ENCODE peak calls at places on chromosomes 7 and 10, in eight cellular contexts. One of them, this sample, is unnamed.

GRCh38 chr7:139699640-139700504 is 77.9 kb downstream of the HIPK2 start:
- DNase-seq in GM04504: no peak
- DNase-seq in NCI-H1105 treated with DMSO at 0.1 percent for 48 hours: no peak
- DNase-seq in glutamatergic neuron: no peak
- DNase-seq in Caki2: no peak
- DNase-seq in stimulated activated CD8-positive, alpha-beta memory T cell treated with anti-CD3 and anti-CD28 coated beads, Interleukin-4, amount 100 ng/mL, for 4 hours: no peak
- DNase-seq in GM13977: no peak
- DNase-seq in epithelial cell of esophagus: no peak
- DNase-seq in this sample: no peak

GRCh38 chr7:73722785-73723184 is 3.3 kb upstream of the STX1A start:
- DNase-seq in GM13977: no peak
- DNase-seq in stimulated activated CD8-positive, alpha-beta memory T cell treated with anti-CD3 and anti-CD28 coated beads, Interleukin-4, amount 100 ng/mL, for 4 hours: no peak
- DNase-seq in NCI-H1105 treated with DMSO at 0.1 percent for 48 hours: no peak
- DNase-seq in epithelial cell of esophagus: no peak
- DNase-seq in glutamatergic neuron: no peak
- DNase-seq in GM04504: no peak
- DNase-seq in Caki2: no peak
- DNase-seq in this sample: no peak

GRCh38 chr10:28661035-28661434 is 16.3 kb upstream of the BAMBI start:
- DNase-seq in GM13977: no peak
- DNase-seq in glutamatergic neuron: no peak
- DNase-seq in Caki2: peak; percentile 42
- DNase-seq in NCI-H1105 treated with DMSO at 0.1 percent for 48 hours: no peak
- DNase-seq in GM04504: peak; percentile 63
- DNase-seq in epithelial cell of esophagus: peak; percentile 80
- DNase-seq in stimulated activated CD8-positive, alpha-beta memory T cell treated with anti-CD3 and anti-CD28 coated beads, Interleukin-4, amount 100 ng/mL, for 4 hours: no peak
- DNase-seq in this sample: peak; percentile 88

GRCh38 chr7:25521236-25521635 is 292.9 kb upstream of the NPVF start:
- DNase-seq in stimulated activated CD8-positive, alpha-beta memory T cell treated with anti-CD3 and anti-CD28 coated beads, Interleukin-4, amount 100 ng/mL, for 4 hours: no peak
- DNase-seq in glutamatergic neuron: no peak
- DNase-seq in NCI-H1105 treated with DMSO at 0.1 percent for 48 hours: no peak
- DNase-seq in GM13977: no peak
- DNase-seq in Caki2: peak; percentile 10
- DNase-seq in GM04504: no peak
- DNase-seq in epithelial cell of esophagus: peak; percentile 1
- DNase-seq in this sample: no peak

GRCh38 chr10:47334627-47335026 is 12.4 kb downstream of the GDF2 start:
- DNase-seq in GM13977: no peak
- DNase-seq in NCI-H1105 treated with DMSO at 0.1 percent for 48 hours: no peak
- DNase-seq in stimulated activated CD8-positive, alpha-beta memory T cell treated with anti-CD3 and anti-CD28 coated beads, Interleukin-4, amount 100 ng/mL, for 4 hours: no peak
- DNase-seq in Caki2: no peak
- DNase-seq in GM04504: no peak
- DNase-seq in glutamatergic neuron: no peak
- DNase-seq in epithelial cell of esophagus: no peak
- DNase-seq in this sample: no peak

GRCh38 chr7:26187380-26188290 is 12.9 kb downstream of the HNRNPA2B1 start:
- DNase-seq in glutamatergic neuron: no peak
- DNase-seq in Caki2: peak; percentile 46
- DNase-seq in epithelial cell of esophagus: no peak
- DNase-seq in stimulated activated CD8-positive, alpha-beta memory T cell treated with anti-CD3 and anti-CD28 coated beads, Interleukin-4, amount 100 ng/mL, for 4 hours: no peak
- DNase-seq in NCI-H1105 treated with DMSO at 0.1 percent for 48 hours: peak; percentile 58
- DNase-seq in GM04504: no peak
- DNase-seq in GM13977: no peak
- DNase-seq in this sample: no peak

GRCh38 chr10:28241766-28242399 is 61.0 kb downstream of the MPP7 start:
- DNase-seq in GM13977: peak; percentile 48
- DNase-seq in epithelial cell of esophagus: peak; percentile 63
- DNase-seq in GM04504: no peak
- DNase-seq in stimulated activated CD8-positive, alpha-beta memory T cell treated with anti-CD3 and anti-CD28 coated beads, Interleukin-4, amount 100 ng/mL, for 4 hours: no peak
- DNase-seq in glutamatergic neuron: peak; percentile 35
- DNase-seq in NCI-H1105 treated with DMSO at 0.1 percent for 48 hours: peak; percentile 50
- DNase-seq in Caki2: peak; percentile 32
- DNase-seq in this sample: peak; percentile 57

GRCh38 chr7:135274495-135275268 is 41.0 kb downstream of the STRA8 start:
- DNase-seq in GM13977: peak; percentile 82
- DNase-seq in glutamatergic neuron: peak; percentile 82
- DNase-seq in Caki2: peak; percentile 41
- DNase-seq in GM04504: peak; percentile 24
- DNase-seq in NCI-H1105 treated with DMSO at 0.1 percent for 48 hours: peak; percentile 66
- DNase-seq in epithelial cell of esophagus: peak; percentile 79
- DNase-seq in stimulated activated CD8-positive, alpha-beta memory T cell treated with anti-CD3 and anti-CD28 coated beads, Interleukin-4, amount 100 ng/mL, for 4 hours: peak; percentile 12
- DNase-seq in this sample: peak; percentile 76

GRCh38 chr10:102714621-102715455 is at the start of gene SFXN2:
- DNase-seq in NCI-H1105 treated with DMSO at 0.1 percent for 48 hours: no peak
- DNase-seq in epithelial cell of esophagus: peak; percentile 6
- DNase-seq in GM04504: no peak
- DNase-seq in stimulated activated CD8-positive, alpha-beta memory T cell treated with anti-CD3 and anti-CD28 coated beads, Interleukin-4, amount 100 ng/mL, for 4 hours: peak; percentile 12
- DNase-seq in glutamatergic neuron: peak; percentile 30
- DNase-seq in GM13977: peak; percentile 42
- DNase-seq in Caki2: no peak
- DNase-seq in this sample: no peak

GRCh38 chr7:47945261-47946015 is 2.8 kb downstream of the PKD1L1 start:
- DNase-seq in GM04504: peak; percentile 35
- DNase-seq in GM13977: peak; percentile 66
- DNase-seq in glutamatergic neuron: peak; percentile 87
- DNase-seq in stimulated activated CD8-positive, alpha-beta memory T cell treated with anti-CD3 and anti-CD28 coated beads, Interleukin-4, amount 100 ng/mL, for 4 hours: peak; percentile 17
- DNase-seq in NCI-H1105 treated with DMSO at 0.1 percent for 48 hours: peak; percentile 41
- DNase-seq in epithelial cell of esophagus: peak; percentile 65
- DNase-seq in Caki2: peak; percentile 52
- DNase-seq in this sample: peak; percentile 70

GRCh38 chr7:79290841-79291497 is 162.5 kb downstream of the MAGI2 start:
- DNase-seq in GM04504: no peak
- DNase-seq in GM13977: no peak
- DNase-seq in epithelial cell of esophagus: peak; percentile 83
- DNase-seq in stimulated activated CD8-positive, alpha-beta memory T cell treated with anti-CD3 and anti-CD28 coated beads, Interleukin-4, amount 100 ng/mL, for 4 hours: no peak
- DNase-seq in Caki2: no peak
- DNase-seq in NCI-H1105 treated with DMSO at 0.1 percent for 48 hours: no peak
- DNase-seq in glutamatergic neuron: no peak
- DNase-seq in this sample: no peak

GRCh38 chr10:47452495-47453434 is 31.1 kb downstream of the ANXA8 start:
- DNase-seq in GM13977: no peak
- DNase-seq in glutamatergic neuron: no peak
- DNase-seq in epithelial cell of esophagus: no peak
- DNase-seq in GM04504: no peak
- DNase-seq in Caki2: no peak
- DNase-seq in NCI-H1105 treated with DMSO at 0.1 percent for 48 hours: peak; percentile 51
- DNase-seq in stimulated activated CD8-positive, alpha-beta memory T cell treated with anti-CD3 and anti-CD28 coated beads, Interleukin-4, amount 100 ng/mL, for 4 hours: no peak
- DNase-seq in this sample: no peak

GRCh38 chr10:89861584-89862287 is 160.3 kb downstream of the KIF20B start:
- DNase-seq in glutamatergic neuron: no peak
- DNase-seq in NCI-H1105 treated with DMSO at 0.1 percent for 48 hours: peak; percentile 7
- DNase-seq in GM04504: no peak
- DNase-seq in epithelial cell of esophagus: peak; percentile 80
- DNase-seq in Caki2: no peak
- DNase-seq in GM13977: no peak
- DNase-seq in stimulated activated CD8-positive, alpha-beta memory T cell treated with anti-CD3 and anti-CD28 coated beads, Interleukin-4, amount 100 ng/mL, for 4 hours: no peak
- DNase-seq in this sample: peak; percentile 45

GRCh38 chr7:152335900-152336571 is 99.8 kb downstream of the KMT2C start:
- DNase-seq in stimulated activated CD8-positive, alpha-beta memory T cell treated with anti-CD3 and anti-CD28 coated beads, Interleukin-4, amount 100 ng/mL, for 4 hours: no peak
- DNase-seq in Caki2: no peak
- DNase-seq in NCI-H1105 treated with DMSO at 0.1 percent for 48 hours: no peak
- DNase-seq in epithelial cell of esophagus: no peak
- DNase-seq in GM04504: no peak
- DNase-seq in glutamatergic neuron: no peak
- DNase-seq in GM13977: no peak
- DNase-seq in this sample: no peak

GRCh38 chr7:44063547-44063893 is 1.8 kb downstream of the PGAM2 start:
- DNase-seq in GM13977: no peak
- DNase-seq in NCI-H1105 treated with DMSO at 0.1 percent for 48 hours: no peak
- DNase-seq in Caki2: no peak
- DNase-seq in GM04504: no peak
- DNase-seq in epithelial cell of esophagus: no peak
- DNase-seq in glutamatergic neuron: no peak
- DNase-seq in stimulated activated CD8-positive, alpha-beta memory T cell treated with anti-CD3 and anti-CD28 coated beads, Interleukin-4, amount 100 ng/mL, for 4 hours: no peak
- DNase-seq in this sample: no peak

GRCh38 chr7:94632338-94633024 is 23.5 kb downstream of the SGCE start:
- DNase-seq in GM13977: peak; percentile 21
- DNase-seq in NCI-H1105 treated with DMSO at 0.1 percent for 48 hours: no peak
- DNase-seq in GM04504: no peak
- DNase-seq in glutamatergic neuron: no peak
- DNase-seq in Caki2: peak; percentile 4
- DNase-seq in stimulated activated CD8-positive, alpha-beta memory T cell treated with anti-CD3 and anti-CD28 coated beads, Interleukin-4, amount 100 ng/mL, for 4 hours: no peak
- DNase-seq in epithelial cell of esophagus: peak; percentile 83
- DNase-seq in this sample: peak; percentile 95

GRCh38 chr7:55509322-55509721 is 63.0 kb downstream of the VOPP1 start:
- DNase-seq in epithelial cell of esophagus: no peak
- DNase-seq in Caki2: no peak
- DNase-seq in glutamatergic neuron: no peak
- DNase-seq in NCI-H1105 treated with DMSO at 0.1 percent for 48 hours: no peak
- DNase-seq in GM04504: no peak
- DNase-seq in GM13977: no peak
- DNase-seq in stimulated activated CD8-positive, alpha-beta memory T cell treated with anti-CD3 and anti-CD28 coated beads, Interleukin-4, amount 100 ng/mL, for 4 hours: no peak
- DNase-seq in this sample: peak; percentile 19

GRCh38 chr7:17651296-17651695 is 289.0 kb downstream of the SNX13 start:
- DNase-seq in Caki2: no peak
- DNase-seq in stimulated activated CD8-positive, alpha-beta memory T cell treated with anti-CD3 and anti-CD28 coated beads, Interleukin-4, amount 100 ng/mL, for 4 hours: no peak
- DNase-seq in glutamatergic neuron: no peak
- DNase-seq in epithelial cell of esophagus: no peak
- DNase-seq in GM13977: no peak
- DNase-seq in NCI-H1105 treated with DMSO at 0.1 percent for 48 hours: no peak
- DNase-seq in GM04504: no peak
- DNase-seq in this sample: no peak

GRCh38 chr7:28961972-28962371 is 3.8 kb upstream of the TRIL start:
- DNase-seq in Caki2: no peak
- DNase-seq in GM13977: no peak
- DNase-seq in GM04504: no peak
- DNase-seq in epithelial cell of esophagus: no peak
- DNase-seq in NCI-H1105 treated with DMSO at 0.1 percent for 48 hours: no peak
- DNase-seq in stimulated activated CD8-positive, alpha-beta memory T cell treated with anti-CD3 and anti-CD28 coated beads, Interleukin-4, amount 100 ng/mL, for 4 hours: no peak
- DNase-seq in glutamatergic neuron: no peak
- DNase-seq in this sample: no peak

GRCh38 chr7:151637781-151638261 is 118.1 kb upstream of the RHEB start:
- DNase-seq in GM04504: no peak
- DNase-seq in NCI-H1105 treated with DMSO at 0.1 percent for 48 hours: no peak
- DNase-seq in stimulated activated CD8-positive, alpha-beta memory T cell treated with anti-CD3 and anti-CD28 coated beads, Interleukin-4, amount 100 ng/mL, for 4 hours: no peak
- DNase-seq in Caki2: peak; percentile 39
- DNase-seq in GM13977: no peak
- DNase-seq in glutamatergic neuron: no peak
- DNase-seq in epithelial cell of esophagus: no peak
- DNase-seq in this sample: peak; percentile 47

GRCh38 chr10:24891823-24892222 is 60.6 kb downstream of the PRTFDC1 start:
- DNase-seq in GM04504: no peak
- DNase-seq in epithelial cell of esophagus: peak; percentile 74
- DNase-seq in NCI-H1105 treated with DMSO at 0.1 percent for 48 hours: peak; percentile 2
- DNase-seq in stimulated activated CD8-positive, alpha-beta memory T cell treated with anti-CD3 and anti-CD28 coated beads, Interleukin-4, amount 100 ng/mL, for 4 hours: no peak
- DNase-seq in glutamatergic neuron: no peak
- DNase-seq in Caki2: peak; percentile 92
- DNase-seq in GM13977: no peak
- DNase-seq in this sample: peak; percentile 75

GRCh38 chr7:46786221-46786951 is 795.5 kb downstream of the TNS3 start:
- DNase-seq in glutamatergic neuron: no peak
- DNase-seq in GM04504: peak; percentile 28
- DNase-seq in GM13977: no peak
- DNase-seq in stimulated activated CD8-positive, alpha-beta memory T cell treated with anti-CD3 and anti-CD28 coated beads, Interleukin-4, amount 100 ng/mL, for 4 hours: no peak
- DNase-seq in NCI-H1105 treated with DMSO at 0.1 percent for 48 hours: no peak
- DNase-seq in epithelial cell of esophagus: peak; percentile 93
- DNase-seq in Caki2: peak; percentile 94
- DNase-seq in this sample: peak; percentile 60

GRCh38 chr7:44158060-44158872 is 17.1 kb upstream of the MYL7 start:
- DNase-seq in GM13977: no peak
- DNase-seq in Caki2: no peak
- DNase-seq in GM04504: no peak
- DNase-seq in epithelial cell of esophagus: no peak
- DNase-seq in glutamatergic neuron: no peak
- DNase-seq in NCI-H1105 treated with DMSO at 0.1 percent for 48 hours: no peak
- DNase-seq in stimulated activated CD8-positive, alpha-beta memory T cell treated with anti-CD3 and anti-CD28 coated beads, Interleukin-4, amount 100 ng/mL, for 4 hours: no peak
- DNase-seq in this sample: no peak

GRCh38 chr10:75127481-75127880 is 16.0 kb downstream of the SAMD8 start:
- DNase-seq in GM13977: no peak
- DNase-seq in NCI-H1105 treated with DMSO at 0.1 percent for 48 hours: no peak
- DNase-seq in epithelial cell of esophagus: peak; percentile 11
- DNase-seq in stimulated activated CD8-positive, alpha-beta memory T cell treated with anti-CD3 and anti-CD28 coated beads, Interleukin-4, amount 100 ng/mL, for 4 hours: no peak
- DNase-seq in glutamatergic neuron: no peak
- DNase-seq in Caki2: no peak
- DNase-seq in GM04504: no peak
- DNase-seq in this sample: no peak

GRCh38 chr10:484925-485661 is 204.4 kb downstream of the DIP2C start:
- DNase-seq in NCI-H1105 treated with DMSO at 0.1 percent for 48 hours: no peak
- DNase-seq in epithelial cell of esophagus: peak; percentile 29
- DNase-seq in glutamatergic neuron: no peak
- DNase-seq in Caki2: no peak
- DNase-seq in GM13977: no peak
- DNase-seq in GM04504: no peak
- DNase-seq in stimulated activated CD8-positive, alpha-beta memory T cell treated with anti-CD3 and anti-CD28 coated beads, Interleukin-4, amount 100 ng/mL, for 4 hours: no peak
- DNase-seq in this sample: peak; percentile 23

GRCh38 chr7:95246935-95247370 is 77.4 kb downstream of the PON1 start:
- DNase-seq in GM04504: peak; percentile 39
- DNase-seq in GM13977: peak; percentile 27
- DNase-seq in NCI-H1105 treated with DMSO at 0.1 percent for 48 hours: peak; percentile 79
- DNase-seq in Caki2: peak; percentile 58
- DNase-seq in stimulated activated CD8-positive, alpha-beta memory T cell treated with anti-CD3 and anti-CD28 coated beads, Interleukin-4, amount 100 ng/mL, for 4 hours: no peak
- DNase-seq in epithelial cell of esophagus: peak; percentile 77
- DNase-seq in glutamatergic neuron: peak; percentile 32
- DNase-seq in this sample: peak; percentile 69

GRCh38 chr10:89985446-89985845 is 284.1 kb downstream of the KIF20B start:
- DNase-seq in GM13977: no peak
- DNase-seq in GM04504: no peak
- DNase-seq in Caki2: no peak
- DNase-seq in epithelial cell of esophagus: no peak
- DNase-seq in stimulated activated CD8-positive, alpha-beta memory T cell treated with anti-CD3 and anti-CD28 coated beads, Interleukin-4, amount 100 ng/mL, for 4 hours: no peak
- DNase-seq in glutamatergic neuron: no peak
- DNase-seq in NCI-H1105 treated with DMSO at 0.1 percent for 48 hours: no peak
- DNase-seq in this sample: no peak

This sample was measured in brain microvascular endothelial cell.